ENCODE peak calls at places on chromosomes 16 and 17, in five cellular contexts. D, R, B, N and M are unnamed samples.

GRCh38 chr16:73717266-73718057 is 579.2 kb upstream of the PSMD7 start:
- DNase-seq in R (no peak), N (no peak), D (no peak), B (no peak), M (no peak)

GRCh38 chr17:66549731-66550207 is 247.4 kb downstream of the PRKCA start:
- DNase-seq in R (peak), B (no peak), D (no peak), N (no peak), M (peak)

GRCh38 chr16:19153876-19154275 is 14.2 kb upstream of the SYT17 start:
- DNase-seq in D (no peak), N (peak), R (peak), B (no peak), M (no peak)

GRCh38 chr16:50369133-50369804 is 481 bp upstream of the BRD7 start:
- DNase-seq in N (no peak), D (no peak), B (no peak), R (no peak), M (no peak)

GRCh38 chr17:81401727-81402529 is 6.7 kb downstream of the BAHCC1 start:
- DNase-seq in R (peak), N (peak), D (peak), B (peak), M (no peak)

GRCh38 chr16:46731691-46732555 is 16.2 kb downstream of the MYLK3 start:
- DNase-seq in D (peak), R (no peak), B (no peak), N (no peak), M (no peak)

GRCh38 chr16:80174416-80174815 is 366.4 kb upstream of the DYNLRB2 start:
- DNase-seq in B (no peak), D (no peak), N (no peak), R (no peak), M (peak)

GRCh38 chr16:80319181-80319580 is 221.6 kb upstream of the DYNLRB2 start:
- DNase-seq in R (peak), D (no peak), N (peak), B (no peak), M (no peak)

GRCh38 chr17:33888455-33888854 is 366.6 kb upstream of the CCL2 start:
- DNase-seq in N (peak), D (no peak), R (no peak), B (no peak), M (no peak)

GRCh38 chr16:69888005-69888560 is 63.1 kb upstream of the CLEC18A start:
- DNase-seq in N (no peak), B (no peak), D (no peak), R (no peak), M (no peak)

GRCh38 chr16:78503501-78504110 is 404.2 kb downstream of the WWOX start:
- DNase-seq in R (peak), N (peak), D (no peak), B (peak), M (no peak)

GRCh38 chr17:60315650-60316049 is 76.3 kb downstream of the USP32 start:
- DNase-seq in D (no peak), B (no peak), N (peak), R (no peak), M (no peak)

GRCh38 chr16:50644730-50645129 is 36.4 kb downstream of the SNX20 start:
- DNase-seq in D (no peak), R (peak), N (peak), B (peak), M (no peak)

GRCh38 chr17:46922804-46923635 is at the start of gene GOSR2:
- DNase-seq in R (peak), N (peak), B (peak), D (peak), M (peak)

GRCh38 chr16:4378202-4378666 is 6.6 kb downstream of the VASN start:
- DNase-seq in N (no peak), B (no peak), D (peak), R (no peak), M (peak)

GRCh38 chr16:55444754-55445485 is 34.1 kb upstream of the MMP2 start:
- DNase-seq in R (no peak), D (peak), N (peak), B (peak), M (no peak)

GRCh38 chr17:47288531-47289116 is 35.0 kb downstream of the ITGB3 start:
- DNase-seq in B (no peak), N (peak), R (no peak), D (no peak), M (no peak)

GRCh38 chr16:21160276-21160675 is 1.8 kb downstream of the LDAF1 start:
- DNase-seq in B (no peak), D (no peak), N (no peak), R (no peak), M (no peak)

GRCh38 chr16:83835972-83836566 is 28.3 kb downstream of the HSBP1 start:
- DNase-seq in R (no peak), N (peak), B (no peak), D (no peak), M (peak)

GRCh38 chr16:57648125-57648524 is 19.7 kb downstream of the ADGRG1 start:
- DNase-seq in B (no peak), D (no peak), N (no peak), R (no peak), M (no peak)

GRCh38 chr16:49620158-49620867 is 235.6 kb downstream of the ZNF423 start:
- DNase-seq in B (peak), R (no peak), D (peak), N (peak), M (peak)

GRCh38 chr16:51404386-51404785 is 253.3 kb upstream of the SALL1 start:
- DNase-seq in D (no peak), R (no peak), B (no peak), N (no peak), M (peak)

GRCh38 chr17:561118-561517 is 153.5 kb downstream of the VPS53 start:
- DNase-seq in N (peak), R (no peak), D (no peak), B (no peak), M (no peak)

GRCh38 chr16:89601906-89602272 is 11.6 kb upstream of the DPEP1 start:
- DNase-seq in R (no peak), N (no peak), D (no peak), B (no peak), M (no peak)

GRCh38 chr16:1080801-1081733 is 8.5 kb downstream of the SSTR5 start:
- DNase-seq in D (no peak), R (no peak), B (no peak), N (no peak), M (no peak)

GRCh38 chr16:81445143-81445922 is 725 bp downstream of the CMIP start:
- DNase-seq in B (peak), R (peak), D (peak), N (peak), M (no peak)

GRCh38 chr17:63434951-63435571 is 11.0 kb downstream of the CYB561 start:
- DNase-seq in B (peak), R (no peak), N (peak), D (peak), M (peak)

GRCh38 chr16:87295259-87295658 is 21.9 kb downstream of the C16orf95 start:
- DNase-seq in D (no peak), R (peak), B (no peak), N (peak), M (no peak)

GRCh38 chr17:58219789-58220183 is 731 bp upstream of the MKS1 start:
- DNase-seq in R (no peak), D (no peak), N (peak), B (no peak), M (no peak)
- H3K4me3 ChIP-seq in R (peak), D (peak), N (peak), B (peak), M (peak)

GRCh38 chr16:17379121-17379571 is 91.6 kb downstream of the XYLT1 start:
- DNase-seq in N (no peak), R (no peak), D (peak), B (peak), M (no peak)

GRCh38 chr16:17382514-17382913 is 88.2 kb downstream of the XYLT1 start:
- DNase-seq in B (no peak), R (no peak), N (no peak), D (no peak), M (no peak)

GRCh38 chr16:17382949-17383348 is 87.8 kb downstream of the XYLT1 start:
- DNase-seq in R (no peak), N (no peak), D (no peak), B (peak), M (no peak)

GRCh38 chr16:17381784-17382183 is 89.0 kb downstream of the XYLT1 start:
- DNase-seq in N (no peak), R (no peak), B (no peak), D (no peak), M (no peak)

GRCh38 chr16:17380613-17381012 is 90.1 kb downstream of the XYLT1 start:
- DNase-seq in D (no peak), R (no peak), N (no peak), B (no peak), M (no peak)
- TF ChIP-seq CTCF in D (no peak), R (no peak), N (no peak), B (no peak), M (no peak)

DNA sequence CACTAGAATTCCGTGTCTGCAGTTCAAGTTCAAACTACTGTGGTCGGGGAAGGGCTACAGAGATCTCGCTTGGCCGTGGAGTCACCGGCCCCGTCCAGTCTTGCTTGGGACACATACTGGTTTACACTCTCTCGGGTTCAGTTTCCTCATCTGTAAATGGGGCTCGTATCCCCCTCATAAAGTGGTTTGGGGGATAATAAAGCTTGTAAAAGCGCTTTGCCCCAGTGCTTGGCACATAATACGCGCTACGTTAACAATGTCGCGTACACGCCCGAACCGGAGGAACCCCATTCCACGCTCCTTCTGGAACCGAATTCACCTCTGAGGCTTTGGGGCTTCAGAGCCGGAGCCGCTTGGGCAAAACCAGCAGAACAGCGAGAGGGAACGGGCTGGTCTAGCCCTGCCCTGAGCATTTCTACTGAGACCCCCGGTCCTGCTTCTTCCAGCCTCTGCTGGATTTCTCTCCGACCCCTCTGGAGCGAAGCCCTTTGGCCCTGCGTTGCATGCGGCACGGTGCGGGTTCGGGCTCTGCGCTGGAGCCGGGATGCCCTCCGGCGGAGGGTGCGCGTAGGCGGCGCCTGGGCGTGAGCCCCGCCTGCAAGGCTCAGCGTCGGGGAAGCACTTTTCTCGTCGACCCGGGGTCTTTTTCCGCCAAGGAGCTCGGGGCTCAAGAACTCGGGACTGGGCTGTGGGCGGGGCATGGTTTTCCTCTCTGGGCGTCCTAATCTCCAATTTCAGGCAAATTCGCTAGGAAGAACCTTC is 26.1 kb upstream of the HOXB13 start:
- DNase-seq in R (peak), D (no peak), B (no peak), N (no peak), M (no peak)
- H3K4me3 ChIP-seq in R (peak), D (no peak), B (no peak), N (no peak), M (no peak)

GRCh38 chr17:17741346-17742023 is 60.2 kb downstream of the RAI1 start:
- DNase-seq in R (peak), D (no peak), N (no peak), B (no peak), M (peak)
- TF ChIP-seq CTCF in R (peak), D (no peak), N (no peak), B (no peak), M (no peak)